ENCODE peak calls at places on chromosomes 3 and 15, in seven cellular contexts. G is uterus; H is amniotic stem cell; X is NCI-H1105 treated with DMSO at 0.1 percent for 48 hours; J is COR-L47; L is CD4-positive, CD25-positive, alpha-beta regulatory T cell; N is AG08396. R is an unnamed sample.

GRCh38 chr15:77481670-77482069 is 61.0 kb downstream of the HMG20A start:
- DNase-seq in L (no peak), N (no peak), G (no peak), X (peak), J (peak), H (no peak), R (no peak)

GRCh38 chr3:94643400-94643799 is 580.5 kb downstream of the NSUN3 start:
- DNase-seq in G (no peak), L (no peak), J (no peak), H (no peak), X (no peak), N (no peak), R (no peak)

GRCh38 chr3:123124936-123125335 is 58.1 kb downstream of the PDIA5 start:
- DNase-seq in L (no peak), G (no peak), H (no peak), X (no peak), N (no peak), J (no peak), R (no peak)

GRCh38 chr15:64847016-64847415 is 5.3 kb downstream of the PLEKHO2 start:
- DNase-seq in N (no peak), J (no peak), H (no peak), L (no peak), G (no peak), X (no peak), R (no peak)

GRCh38 chr3:53489401-53490130 is 4.8 kb upstream of the CACNA1D start:
- DNase-seq in H (no peak), G (no peak), X (no peak), J (no peak), N (no peak), L (no peak), R (no peak)

GRCh38 chr15:90872481-90873184 is 4.2 kb downstream of the FURIN start:
- DNase-seq in N (peak), H (no peak), X (no peak), J (no peak), G (no peak), L (no peak), R (peak)

GRCh38 chr3:84960581-84960980 is 1.8 kb downstream of the CADM2 start:
- DNase-seq in G (no peak), J (no peak), N (no peak), L (no peak), H (no peak), X (no peak), R (no peak)

GRCh38 chr3:154904328-154904727 is 175.8 kb upstream of the MME start:
- DNase-seq in N (peak), L (no peak), X (peak), H (no peak), G (no peak), J (no peak), R (peak)

GRCh38 chr3:12830785-12831581 is 10.4 kb downstream of the RPL32 start:
- DNase-seq in X (no peak), N (no peak), G (no peak), L (no peak), H (no peak), J (no peak), R (no peak)

GRCh38 chr3:43540625-43541024 is 81.2 kb downstream of the ANO10 start:
- DNase-seq in L (no peak), N (peak), H (no peak), G (no peak), X (no peak), J (no peak), R (no peak)

GRCh38 chr3:37688756-37689155 is 172.9 kb upstream of the CTDSPL start:
- DNase-seq in H (no peak), L (no peak), N (no peak), J (no peak), X (no peak), G (no peak), R (no peak)

GRCh38 chr3:147406255-147407023 is at the start of gene ZIC4:
- DNase-seq in H (no peak), J (no peak), L (no peak), N (no peak), G (no peak), X (no peak), R (no peak)

GRCh38 chr3:16200411-16200810 is 25.9 kb downstream of the GALNT15 start:
- DNase-seq in L (no peak), J (no peak), N (peak), X (no peak), G (no peak), H (no peak), R (peak)

GRCh38 chr15:100987143-100987542 is 68.0 kb downstream of the LRRK1 start:
- DNase-seq in J (no peak), X (no peak), H (no peak), L (no peak), G (no peak), N (no peak), R (no peak)

GRCh38 chr3:44992555-44993470 is 16.8 kb downstream of the EXOSC7 start:
- DNase-seq in J (no peak), N (peak), H (no peak), G (no peak), L (no peak), X (no peak), R (no peak)

GRCh38 chr3:179347383-179348194 is at the start of gene MFN1:
- DNase-seq in G (peak), X (peak), J (peak), N (peak), H (peak), L (peak), R (peak)

GRCh38 chr3:104629038-104629437 is 737.7 kb upstream of the ALCAM start:
- DNase-seq in J (no peak), L (no peak), N (peak), X (no peak), G (no peak), H (peak), R (peak)

GRCh38 chr15:76514292-76514691 is 177.7 kb downstream of the ISL2 start:
- DNase-seq in X (peak), J (peak), H (no peak), L (no peak), G (no peak), N (no peak), R (no peak)

GRCh38 chr15:78083687-78084358 is 6.3 kb upstream of the TBC1D2B start:
- DNase-seq in L (no peak), G (no peak), N (no peak), J (no peak), X (no peak), H (no peak), R (no peak)

GRCh38 chr3:70539908-70540307 is 227.5 kb upstream of the MDFIC2 start:
- DNase-seq in L (no peak), J (no peak), G (no peak), N (no peak), X (no peak), H (no peak), R (peak)

GRCh38 chr3:183158552-183159006 is 4.0 kb downstream of the LAMP3 start:
- DNase-seq in G (no peak), J (no peak), N (peak), L (no peak), H (no peak), X (no peak), R (peak)

GRCh38 chr3:132457301-132457700 is 40.0 kb downstream of the DNAJC13 start:
- DNase-seq in J (no peak), G (no peak), X (no peak), N (no peak), H (no peak), L (no peak), R (no peak)

GRCh38 chr3:184133840-184134745 is 1.1 kb upstream of the EIF2B5 start:
- DNase-seq in H (peak), X (peak), J (peak), G (peak), L (peak), N (peak), R (peak)

GRCh38 chr3:127781411-127782001 is 40.8 kb downstream of the MGLL start:
- DNase-seq in G (no peak), N (peak), L (no peak), H (peak), J (no peak), X (no peak), R (no peak)

GRCh38 chr3:55322649-55323048 is 164.5 kb downstream of the WNT5A start:
- DNase-seq in H (no peak), N (no peak), G (peak), J (no peak), X (peak), L (no peak), R (no peak)

GRCh38 chr3:182937293-182938051 is 42.9 kb downstream of the DCUN1D1 start:
- DNase-seq in J (no peak), X (peak), N (no peak), L (no peak), H (no peak), G (no peak), R (no peak)

GRCh38 chr3:179321585-179322322 is 1.1 kb upstream of the ZNF639 start:
- DNase-seq in H (no peak), X (peak), G (peak), N (peak), J (peak), L (no peak), R (peak)

GRCh38 chr3:165522371-165522770 is 314.9 kb downstream of the BCHE start:
- DNase-seq in H (no peak), N (no peak), G (no peak), X (no peak), L (no peak), J (no peak), R (no peak)

GRCh38 chr3:46440531-46441294 is 24.0 kb downstream of the LTF start:
- DNase-seq in J (no peak), G (no peak), N (no peak), L (no peak), H (no peak), X (no peak), R (no peak)

GRCh38 chr3:54563661-54564200 is 364.1 kb downstream of the LRTM1 start:
- DNase-seq in H (no peak), G (no peak), N (no peak), X (no peak), J (peak), L (no peak), R (no peak)

GRCh38 chr3:15438988-15439387 is 11.6 kb downstream of the EAF1 start:
- DNase-seq in L (no peak), G (no peak), N (no peak), J (no peak), X (no peak), H (no peak), R (peak)

GRCh38 chr3:78907367-78907766 is 860.4 kb downstream of the ROBO1 start:
- DNase-seq in G (no peak), L (no peak), X (no peak), N (peak), J (no peak), H (no peak), R (peak)

GRCh38 chr3:165837058-165837525 is at the start of gene BCHE:
- DNase-seq in J (peak), L (no peak), N (peak), G (peak), X (peak), H (no peak), R (no peak)

GRCh38 chr3:105830836-105831235 is 38.0 kb downstream of the CBLB start:
- DNase-seq in G (no peak), N (no peak), J (no peak), H (no peak), L (no peak), X (no peak), R (no peak)

GRCh38 chr3:127612966-127613365 is 14.8 kb downstream of the MCM2 start:
- DNase-seq in N (no peak), H (no peak), G (no peak), X (no peak), L (no peak), J (no peak), R (no peak)

GRCh38 chr3:14200841-14201240 is 22.2 kb downstream of the LSM3 start:
- DNase-seq in X (no peak), J (no peak), N (no peak), H (no peak), L (no peak), G (no peak), R (no peak)

GRCh38 chr3:172915911-172916514 is 165.5 kb downstream of the ECT2 start:
- DNase-seq in G (no peak), H (no peak), L (no peak), X (peak), J (peak), N (no peak), R (no peak)